ENCODE peak calls at places on chromosomes 3 and 15, in eight cellular contexts. P, R, Z, B, Y, G, J and H are unnamed samples.

GRCh38 chr3:151226088-151226563 is 23.1 kb upstream of the GPR171 start:
- DNase-seq in P (no peak), R (peak), Z (no peak), B (no peak), Y (no peak), G (peak), J (peak), H (peak)

GRCh38 chr3:164360738-164361376 is 717.4 kb downstream of the SI start:
- DNase-seq in P (no peak), R (no peak), Z (no peak), B (no peak), Y (no peak), G (no peak), J (no peak), H (no peak)

GRCh38 chr3:43455233-43455632 is 166.6 kb downstream of the ANO10 start:
- DNase-seq in P (no peak), R (peak), Z (no peak), B (no peak), Y (no peak), G (peak), J (no peak), H (peak)

GRCh38 chr3:120554727-120555660 is 41.1 kb upstream of the NDUFB4 start:
- DNase-seq in P (peak), R (no peak), Z (no peak), B (no peak), Y (no peak), G (no peak), J (peak), H (no peak)

GRCh38 chr3:113557374-113557773 is 25.0 kb downstream of the SIDT1 start:
- DNase-seq in P (no peak), R (peak), Z (no peak), B (no peak), Y (no peak), G (peak), J (no peak), H (peak)

GRCh38 chr3:41202834-41203345 is 3.6 kb downstream of the CTNNB1 start:
- DNase-seq in P (no peak), R (peak), Z (peak), B (no peak), Y (no peak), G (peak), J (peak), H (peak)

GRCh38 chr15:41966920-41967465 is 5.4 kb downstream of the EHD4 start:
- DNase-seq in P (no peak), R (no peak), Z (no peak), B (no peak), Y (no peak), G (no peak), J (no peak), H (no peak)

GRCh38 chr3:191269289-191270085 is 59.7 kb upstream of the CCDC50 start:
- DNase-seq in P (no peak), R (no peak), Z (no peak), B (no peak), Y (no peak), G (no peak), J (no peak), H (peak)

GRCh38 chr3:65785065-65785645 is 253.6 kb downstream of the MAGI1 start:
- DNase-seq in P (no peak), R (peak), Z (peak), B (no peak), Y (no peak), G (peak), J (peak), H (peak)

GRCh38 chr3:56878046-56878445 is 76.3 kb upstream of the ARHGEF3 start:
- DNase-seq in P (no peak), R (no peak), Z (no peak), B (peak), Y (no peak), G (no peak), J (no peak), H (no peak)

GRCh38 chr3:16272588-16272987 is 7.6 kb downstream of the OXNAD1 start:
- DNase-seq in P (no peak), R (no peak), Z (no peak), B (no peak), Y (no peak), G (no peak), J (no peak), H (no peak)

GRCh38 chr3:36482880-36483279 is 102.6 kb downstream of the STAC start:
- DNase-seq in P (no peak), R (no peak), Z (no peak), B (no peak), Y (no peak), G (no peak), J (no peak), H (no peak)

GRCh38 chr3:127421943-127422662 is 134.3 kb upstream of the PRR20G start:
- DNase-seq in P (no peak), R (no peak), Z (no peak), B (no peak), Y (no peak), G (no peak), J (no peak), H (no peak)

GRCh38 chr15:96392380-96393208 is 62.1 kb downstream of the NR2F2 start:
- DNase-seq in P (no peak), R (no peak), Z (no peak), B (no peak), Y (no peak), G (peak), J (no peak), H (no peak)

GRCh38 chr3:169509780-169510179 is 153.7 kb downstream of the MECOM start:
- DNase-seq in P (no peak), R (no peak), Z (no peak), B (no peak), Y (no peak), G (no peak), J (no peak), H (no peak)

GRCh38 chr15:41967506-41968206 is 4.7 kb downstream of the EHD4 start:
- DNase-seq in P (no peak), R (peak), Z (no peak), B (no peak), Y (no peak), G (peak), J (no peak), H (no peak)

GRCh38 chr3:46965151-46965550 is 11.4 kb downstream of the CCDC12 start:
- DNase-seq in P (no peak), R (no peak), Z (no peak), B (no peak), Y (no peak), G (no peak), J (no peak), H (peak)

GRCh38 chr3:55591893-55592292 is 104.8 kb upstream of the WNT5A start:
- DNase-seq in P (no peak), R (peak), Z (no peak), B (no peak), Y (no peak), G (peak), J (no peak), H (no peak)

GRCh38 chr3:85589145-85589544 is 630.4 kb downstream of the CADM2 start:
- DNase-seq in P (no peak), R (peak), Z (no peak), B (no peak), Y (no peak), G (peak), J (no peak), H (peak)

GRCh38 chr3:69212411-69213160 is 90.2 kb upstream of the LMOD3 start:
- DNase-seq in P (no peak), R (peak), Z (no peak), B (no peak), Y (no peak), G (peak), J (no peak), H (peak)

GRCh38 chr3:138945646-138946553 is 1.0 kb downstream of the FOXL2 start:
- DNase-seq in P (no peak), R (peak), Z (no peak), B (no peak), Y (no peak), G (peak), J (peak), H (no peak)

GRCh38 chr15:30992465-30992864 is 1.0 kb upstream of the MTMR10 start:
- DNase-seq in P (no peak), R (no peak), Z (no peak), B (no peak), Y (no peak), G (no peak), J (no peak), H (no peak)

GRCh38 chr3:119627461-119627860 is 29.8 kb downstream of the PLA1A start:
- DNase-seq in P (peak), R (no peak), Z (no peak), B (no peak), Y (no peak), G (no peak), J (no peak), H (no peak)

GRCh38 chr3:190718691-190719090 is 143.8 kb downstream of the GMNC start:
- DNase-seq in P (no peak), R (peak), Z (no peak), B (no peak), Y (no peak), G (peak), J (no peak), H (peak)

GRCh38 chr15:66883322-66883911 is 181.4 kb downstream of the SMAD6 start:
- DNase-seq in P (peak), R (peak), Z (peak), B (no peak), Y (no peak), G (peak), J (peak), H (peak)

GRCh38 chr3:137249311-137249940 is 291.6 kb downstream of the IL20RB start:
- DNase-seq in P (no peak), R (no peak), Z (no peak), B (no peak), Y (no peak), G (no peak), J (peak), H (no peak)

GRCh38 chr3:181726351-181727121 is 14.8 kb downstream of the SOX2 start:
- DNase-seq in P (no peak), R (peak), Z (no peak), B (no peak), Y (peak), G (no peak), J (no peak), H (no peak)

GRCh38 chr3:61562042-61562809 is 855 bp downstream of the PTPRG start:
- DNase-seq in P (peak), R (no peak), Z (peak), B (no peak), Y (no peak), G (peak), J (no peak), H (no peak)

GRCh38 chr15:69074011-69074842 is 59.7 kb downstream of the NOX5 start:
- DNase-seq in P (peak), R (peak), Z (peak), B (no peak), Y (peak), G (peak), J (peak), H (peak)

GRCh38 chr3:38829404-38829803 is 13.4 kb upstream of the SCN10A start:
- DNase-seq in P (peak), R (peak), Z (peak), B (no peak), Y (no peak), G (peak), J (no peak), H (peak)

GRCh38 chr15:34001536-34001935 is 33.2 kb downstream of the CHRM5 start:
- DNase-seq in P (no peak), R (peak), Z (no peak), B (no peak), Y (no peak), G (no peak), J (no peak), H (peak)

GRCh38 chr3:140018556-140018955 is 83.6 kb downstream of the CLSTN2 start:
- DNase-seq in P (no peak), R (no peak), Z (no peak), B (no peak), Y (no peak), G (no peak), J (no peak), H (no peak)